ENCODE peak calls at places on chromosomes 4 and X, in ten cellular contexts. One of them, this sample, is unnamed.

GRCh38 chr4:124288706-124289486 is 423.6 kb downstream of the ANKRD50 start:
- DNase-seq in heart right ventricle: no peak
- DNase-seq in right lobe of liver: no peak
- DNase-seq in mucosa of descending colon: no peak
- DNase-seq in fibroblast of lung: peak; percentile 3
- DNase-seq in cardiac fibroblast: no peak
- DNase-seq in HL-60: no peak
- DNase-seq in BE2C: no peak
- DNase-seq in upper lobe of right lung: no peak
- DNase-seq in psoas muscle: no peak
- DNase-seq in this sample: no peak

GRCh38 chr4:74278490-74278889 is 29.8 kb upstream of the EPGN start:
- DNase-seq in heart right ventricle: no peak
- DNase-seq in right lobe of liver: no peak
- DNase-seq in mucosa of descending colon: no peak
- DNase-seq in fibroblast of lung: no peak
- DNase-seq in cardiac fibroblast: no peak
- DNase-seq in HL-60: no peak
- DNase-seq in BE2C: no peak
- DNase-seq in upper lobe of right lung: no peak
- DNase-seq in psoas muscle: no peak
- DNase-seq in this sample: no peak

GRCh38 chr4:173018446-173018845 is 150.2 kb upstream of the GALNT7 start:
- DNase-seq in heart right ventricle: no peak
- DNase-seq in right lobe of liver: no peak
- DNase-seq in mucosa of descending colon: no peak
- DNase-seq in fibroblast of lung: no peak
- DNase-seq in cardiac fibroblast: no peak
- DNase-seq in HL-60: no peak
- DNase-seq in BE2C: no peak
- DNase-seq in upper lobe of right lung: no peak
- DNase-seq in psoas muscle: no peak
- DNase-seq in this sample: no peak

GRCh38 chr4:47863486-47863885 is 25.6 kb upstream of the CORIN start:
- DNase-seq in heart right ventricle: no peak
- DNase-seq in right lobe of liver: no peak
- DNase-seq in mucosa of descending colon: no peak
- DNase-seq in fibroblast of lung: no peak
- DNase-seq in cardiac fibroblast: peak; percentile 63
- DNase-seq in HL-60: no peak
- DNase-seq in BE2C: no peak
- DNase-seq in upper lobe of right lung: no peak
- DNase-seq in psoas muscle: no peak
- DNase-seq in this sample: no peak

GRCh38 chr4:173013232-173013932 is 155.2 kb upstream of the GALNT7 start:
- DNase-seq in heart right ventricle: peak; percentile 38
- DNase-seq in right lobe of liver: no peak
- DNase-seq in mucosa of descending colon: peak; percentile 75
- DNase-seq in fibroblast of lung: peak; percentile 63
- DNase-seq in cardiac fibroblast: peak; percentile 57
- DNase-seq in HL-60: no peak
- DNase-seq in BE2C: peak; percentile 31
- DNase-seq in upper lobe of right lung: no peak
- DNase-seq in psoas muscle: no peak
- DNase-seq in this sample: peak; percentile 52

GRCh38 chr4:8830056-8830455 is 41.6 kb downstream of the HMX1 start:
- DNase-seq in heart right ventricle: no peak
- DNase-seq in right lobe of liver: no peak
- DNase-seq in mucosa of descending colon: no peak
- DNase-seq in fibroblast of lung: no peak
- DNase-seq in cardiac fibroblast: no peak
- DNase-seq in HL-60: no peak
- DNase-seq in BE2C: no peak
- DNase-seq in upper lobe of right lung: peak; percentile 30
- DNase-seq in psoas muscle: no peak
- DNase-seq in this sample: no peak

GRCh38 chrX:125439194-125439849 is 119.7 kb downstream of the TEX13C start:
- DNase-seq in heart right ventricle: no peak
- DNase-seq in right lobe of liver: no peak
- DNase-seq in mucosa of descending colon: no peak
- DNase-seq in fibroblast of lung: no peak
- DNase-seq in cardiac fibroblast: peak; percentile 34
- DNase-seq in HL-60: no peak
- DNase-seq in BE2C: no peak
- DNase-seq in upper lobe of right lung: no peak
- DNase-seq in psoas muscle: no peak
- DNase-seq in this sample: no peak

GRCh38 chr4:38583102-38583501 is 80.9 kb upstream of the KLF3 start:
- DNase-seq in heart right ventricle: no peak
- DNase-seq in right lobe of liver: no peak
- DNase-seq in mucosa of descending colon: no peak
- DNase-seq in fibroblast of lung: no peak
- DNase-seq in cardiac fibroblast: no peak
- DNase-seq in HL-60: no peak
- DNase-seq in BE2C: no peak
- DNase-seq in upper lobe of right lung: no peak
- DNase-seq in psoas muscle: no peak
- DNase-seq in this sample: peak; percentile 12

GRCh38 chr4:1513936-1514483 is 107.8 kb upstream of the NKX1-1 start:
- DNase-seq in heart right ventricle: no peak
- DNase-seq in right lobe of liver: no peak
- DNase-seq in mucosa of descending colon: no peak
- DNase-seq in fibroblast of lung: no peak
- DNase-seq in cardiac fibroblast: no peak
- DNase-seq in HL-60: no peak
- DNase-seq in BE2C: no peak
- DNase-seq in upper lobe of right lung: no peak
- DNase-seq in psoas muscle: no peak
- DNase-seq in this sample: no peak

GRCh38 chr4:1514612-1515011 is 108.4 kb upstream of the NKX1-1 start:
- DNase-seq in heart right ventricle: no peak
- DNase-seq in right lobe of liver: no peak
- DNase-seq in mucosa of descending colon: no peak
- DNase-seq in fibroblast of lung: no peak
- DNase-seq in cardiac fibroblast: no peak
- DNase-seq in HL-60: no peak
- DNase-seq in BE2C: no peak
- DNase-seq in upper lobe of right lung: no peak
- DNase-seq in psoas muscle: no peak
- DNase-seq in this sample: no peak

GRCh38 chr4:1511441-1512041 is 105.3 kb upstream of the NKX1-1 start:
- DNase-seq in heart right ventricle: no peak
- DNase-seq in right lobe of liver: peak; percentile 64
- DNase-seq in mucosa of descending colon: no peak
- DNase-seq in fibroblast of lung: peak; percentile 67
- DNase-seq in cardiac fibroblast: peak; percentile 59
- DNase-seq in HL-60: no peak
- DNase-seq in BE2C: peak; percentile 47
- DNase-seq in upper lobe of right lung: peak; percentile 48
- DNase-seq in psoas muscle: peak; percentile 78
- DNase-seq in this sample: peak; percentile 63

GRCh38 chr4:1512081-1512737 is 106.0 kb upstream of the NKX1-1 start:
- DNase-seq in heart right ventricle: no peak
- DNase-seq in right lobe of liver: no peak
- DNase-seq in mucosa of descending colon: no peak
- DNase-seq in fibroblast of lung: no peak
- DNase-seq in cardiac fibroblast: no peak
- DNase-seq in HL-60: no peak
- DNase-seq in BE2C: no peak
- DNase-seq in upper lobe of right lung: peak; percentile 41
- DNase-seq in psoas muscle: peak; percentile 48
- DNase-seq in this sample: no peak

DNA sequence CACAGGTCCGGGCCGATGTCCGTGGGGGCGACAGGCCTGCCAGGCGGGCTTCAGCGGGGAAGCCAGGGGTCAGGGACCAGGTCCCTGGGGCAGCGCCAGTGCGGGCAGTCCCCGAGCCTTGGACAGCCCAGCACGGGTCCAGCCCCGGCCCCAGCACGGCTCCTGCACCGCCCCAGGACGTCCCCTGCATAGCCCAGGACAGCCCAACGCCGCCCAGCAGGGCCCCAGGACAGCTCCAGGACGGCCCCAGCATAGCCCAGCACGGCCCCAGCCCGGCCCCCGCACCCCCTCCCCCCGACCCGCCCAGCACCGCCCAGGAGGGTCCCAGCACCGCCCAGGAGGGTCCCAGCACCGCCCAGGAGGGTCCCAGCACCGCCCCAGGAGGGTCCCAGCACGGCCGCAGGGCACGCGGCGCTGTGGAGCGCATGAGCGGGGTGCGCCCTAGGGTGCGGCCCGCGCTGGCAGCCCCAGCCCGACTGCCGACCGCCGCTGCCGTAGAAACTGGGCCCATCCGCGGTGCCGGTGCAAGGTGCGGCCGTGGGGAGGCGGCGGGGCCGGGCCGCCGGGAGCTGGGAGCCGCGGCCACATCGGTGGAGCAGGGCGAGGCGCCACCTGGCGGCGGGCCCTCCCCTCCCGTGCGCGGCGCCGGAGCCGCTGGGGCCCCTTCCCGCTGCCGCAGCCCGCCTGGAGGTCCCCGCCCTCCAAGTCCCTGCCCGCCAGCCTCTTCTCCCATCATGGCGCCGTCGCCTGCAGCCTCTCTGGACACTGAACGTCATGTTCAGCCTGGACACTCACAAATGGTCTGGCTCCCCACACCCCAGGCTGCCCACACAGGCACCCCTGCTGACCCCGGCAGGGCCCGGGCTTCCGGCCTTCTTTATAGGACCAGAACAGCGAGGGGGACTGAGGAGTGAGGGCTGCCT is 106.8 kb upstream of the NKX1-1 start:
- DNase-seq in heart right ventricle: no peak
- DNase-seq in right lobe of liver: peak; percentile 61
- DNase-seq in mucosa of descending colon: peak; percentile 51
- DNase-seq in fibroblast of lung: no peak
- DNase-seq in cardiac fibroblast: peak; percentile 9
- DNase-seq in HL-60: no peak
- DNase-seq in BE2C: peak; percentile 61
- DNase-seq in upper lobe of right lung: peak; percentile 77
- DNase-seq in psoas muscle: peak; percentile 62
- DNase-seq in this sample: no peak
- TF ChIP-seq CTCF in heart right ventricle: peak; percentile 71
- TF ChIP-seq CTCF in right lobe of liver: peak; percentile 54
- TF ChIP-seq CTCF in mucosa of descending colon: peak; percentile 66
- TF ChIP-seq CTCF in fibroblast of lung: no peak
- TF ChIP-seq CTCF in cardiac fibroblast: no peak
- TF ChIP-seq CTCF in HL-60: peak; percentile 0
- TF ChIP-seq CTCF in BE2C: peak; percentile 23
- TF ChIP-seq CTCF in upper lobe of right lung: peak; percentile 49
- TF ChIP-seq CTCF in psoas muscle: peak; percentile 55
- TF ChIP-seq CTCF in this sample: no peak

GRCh38 chr4:87419578-87420249 is 2.7 kb upstream of the NUDT9 start:
- DNase-seq in heart right ventricle: no peak
- DNase-seq in right lobe of liver: no peak
- DNase-seq in mucosa of descending colon: no peak
- DNase-seq in fibroblast of lung: no peak
- DNase-seq in cardiac fibroblast: peak; percentile 31
- DNase-seq in HL-60: no peak
- DNase-seq in BE2C: no peak
- DNase-seq in upper lobe of right lung: no peak
- DNase-seq in psoas muscle: no peak
- DNase-seq in this sample: no peak
- H3K4me3 ChIP-seq in heart right ventricle: no peak overlapping the region
- H3K4me3 ChIP-seq in right lobe of liver: no peak overlapping the region
- H3K4me3 ChIP-seq in mucosa of descending colon: no peak overlapping the region
- H3K4me3 ChIP-seq in fibroblast of lung: no peak overlapping the region
- H3K4me3 ChIP-seq in cardiac fibroblast: no peak overlapping the region
- H3K4me3 ChIP-seq in HL-60: no peak overlapping the region
- H3K4me3 ChIP-seq in BE2C: no peak overlapping the region
- H3K4me3 ChIP-seq in upper lobe of right lung: no peak overlapping the region
- H3K4me3 ChIP-seq in psoas muscle: no peak overlapping the region
- H3K4me3 ChIP-seq in this sample: no peak overlapping the region

GRCh38 chr4:121885115-121885514 is 14.8 kb upstream of the BBS7 start:
- DNase-seq in heart right ventricle: no peak
- DNase-seq in right lobe of liver: no peak
- DNase-seq in mucosa of descending colon: no peak
- DNase-seq in fibroblast of lung: no peak
- DNase-seq in cardiac fibroblast: no peak
- DNase-seq in HL-60: no peak
- DNase-seq in BE2C: no peak
- DNase-seq in upper lobe of right lung: no peak
- DNase-seq in psoas muscle: no peak
- DNase-seq in this sample: no peak
- TF ChIP-seq CTCF in heart right ventricle: no peak
- TF ChIP-seq CTCF in right lobe of liver: no peak
- TF ChIP-seq CTCF in mucosa of descending colon: no peak
- TF ChIP-seq CTCF in fibroblast of lung: no peak
- TF ChIP-seq CTCF in cardiac fibroblast: no peak
- TF ChIP-seq CTCF in HL-60: no peak
- TF ChIP-seq CTCF in BE2C: no peak
- TF ChIP-seq CTCF in upper lobe of right lung: no peak
- TF ChIP-seq CTCF in psoas muscle: no peak
- TF ChIP-seq CTCF in this sample: no peak

GRCh38 chrX:45202171-45202570 is 1.5 kb upstream of the DIPK2B start:
- DNase-seq in heart right ventricle: no peak
- DNase-seq in right lobe of liver: no peak
- DNase-seq in mucosa of descending colon: no peak
- DNase-seq in fibroblast of lung: no peak
- DNase-seq in cardiac fibroblast: no peak
- DNase-seq in HL-60: no peak
- DNase-seq in BE2C: no peak
- DNase-seq in upper lobe of right lung: no peak
- DNase-seq in psoas muscle: no peak
- DNase-seq in this sample: no peak

GRCh38 chrX:45196701-45197100 is 4.0 kb downstream of the DIPK2B start:
- DNase-seq in heart right ventricle: no peak
- DNase-seq in right lobe of liver: no peak
- DNase-seq in mucosa of descending colon: no peak
- DNase-seq in fibroblast of lung: peak; percentile 19
- DNase-seq in cardiac fibroblast: peak; percentile 21
- DNase-seq in HL-60: no peak
- DNase-seq in BE2C: no peak
- DNase-seq in upper lobe of right lung: no peak
- DNase-seq in psoas muscle: no peak
- DNase-seq in this sample: peak; percentile 74

GRCh38 chrX:45198301-45198700 is 2.4 kb downstream of the DIPK2B start:
- DNase-seq in heart right ventricle: no peak
- DNase-seq in right lobe of liver: no peak
- DNase-seq in mucosa of descending colon: no peak
- DNase-seq in fibroblast of lung: no peak
- DNase-seq in cardiac fibroblast: no peak
- DNase-seq in HL-60: no peak
- DNase-seq in BE2C: no peak
- DNase-seq in upper lobe of right lung: no peak
- DNase-seq in psoas muscle: no peak
- DNase-seq in this sample: peak; percentile 5

GRCh38 chrX:45198706-45199105 is 2.0 kb downstream of the DIPK2B start:
- DNase-seq in heart right ventricle: no peak
- DNase-seq in right lobe of liver: no peak
- DNase-seq in mucosa of descending colon: no peak
- DNase-seq in fibroblast of lung: no peak
- DNase-seq in cardiac fibroblast: no peak
- DNase-seq in HL-60: no peak
- DNase-seq in BE2C: no peak
- DNase-seq in upper lobe of right lung: no peak
- DNase-seq in psoas muscle: no peak
- DNase-seq in this sample: no peak

DNA sequence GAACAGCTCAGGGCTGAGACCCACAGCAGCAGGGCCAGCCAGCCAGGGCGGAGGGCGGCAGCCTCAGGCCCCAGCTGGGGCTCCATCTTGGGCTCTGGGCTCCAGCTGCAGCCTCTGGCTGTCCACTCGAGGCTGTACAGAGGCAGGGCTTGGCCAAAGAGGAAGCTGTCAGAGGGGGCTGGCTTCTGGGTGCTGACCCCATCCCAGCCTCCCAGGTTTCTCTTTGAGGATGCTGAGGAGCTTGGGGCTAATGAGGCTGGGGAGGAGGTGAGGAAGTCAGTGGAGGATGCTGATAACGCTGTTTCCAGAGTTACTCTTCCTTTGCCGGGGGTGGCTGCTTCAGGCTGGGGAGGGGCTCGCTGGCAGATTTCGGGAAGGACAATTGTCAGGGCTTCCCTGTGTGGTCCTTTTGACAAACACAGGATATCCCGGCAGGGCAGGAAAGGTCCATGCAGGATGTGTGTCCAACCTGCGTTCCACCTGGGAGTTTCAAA is at the start of gene DIPK2B:
- DNase-seq in heart right ventricle: peak; percentile 60
- DNase-seq in right lobe of liver: no peak
- DNase-seq in mucosa of descending colon: no peak
- DNase-seq in fibroblast of lung: no peak
- DNase-seq in cardiac fibroblast: no peak
- DNase-seq in HL-60: no peak
- DNase-seq in BE2C: no peak
- DNase-seq in upper lobe of right lung: no peak
- DNase-seq in psoas muscle: peak; percentile 59
- DNase-seq in this sample: no peak
- H3K4me3 ChIP-seq in heart right ventricle: peak within 1 kb of the TSS; percentile 32
- H3K4me3 ChIP-seq in right lobe of liver: no peak within 1 kb of the TSS
- H3K4me3 ChIP-seq in mucosa of descending colon: no peak within 1 kb of the TSS
- H3K4me3 ChIP-seq in fibroblast of lung: no peak within 1 kb of the TSS
- H3K4me3 ChIP-seq in cardiac fibroblast: no peak within 1 kb of the TSS
- H3K4me3 ChIP-seq in HL-60: no peak within 1 kb of the TSS
- H3K4me3 ChIP-seq in BE2C: no peak within 1 kb of the TSS
- H3K4me3 ChIP-seq in upper lobe of right lung: peak within 1 kb of the TSS; percentile 36
- H3K4me3 ChIP-seq in psoas muscle: peak within 1 kb of the TSS; percentile 57
- H3K4me3 ChIP-seq in this sample: no peak within 1 kb of the TSS

This sample was measured in fibroblast of mammary gland.